ENCODE peak calls at places on chromosomes 3 and 15, in eight cellular contexts. E is transverse colon, A is spleen, I is upper lobe of left lung, Z is breast epithelium, H is SK-N-SH, K is suprapubic skin, W is HL-60. P is an unnamed sample.

GRCh38 chr3:192914873-192915272 is 2.8 kb downstream of the MB21D2 start:
- DNase-seq in E (no peak), A (no peak), I (no peak), Z (no peak), H (no peak), K (no peak), W (no peak), P (no peak)

GRCh38 chr15:77654975-77655374 is 22.3 kb upstream of the LINGO1 start:
- DNase-seq in E (peak; percentile 55), A (no peak), I (no peak), Z (no peak), H (peak; percentile 54), K (no peak), W (peak; percentile 31), P (no peak)

GRCh38 chr15:61069369-61070075 is 159.6 kb downstream of the RORA start:
- DNase-seq in E (no peak), A (no peak), I (no peak), Z (no peak), H (peak; percentile 74), K (no peak), W (no peak), P (no peak)

GRCh38 chr3:113668015-113668414 is 28.4 kb downstream of the USF3 start:
- DNase-seq in E (no peak), A (no peak), I (no peak), Z (no peak), H (no peak), K (no peak), W (no peak), P (no peak)

GRCh38 chr3:171936231-171936841 is 93.2 kb downstream of the TMEM212 start:
- DNase-seq in E (no peak), A (no peak), I (no peak), Z (no peak), H (no peak), K (no peak), W (peak; percentile 84), P (no peak)

GRCh38 chr3:128326051-128326823 is 140.5 kb downstream of the DNAJB8 start:
- DNase-seq in E (no peak), A (no peak), I (no peak), Z (no peak), H (peak; percentile 55), K (no peak), W (no peak), P (peak; percentile 67)

GRCh38 chr3:171396048-171396447 is 64.2 kb downstream of the TNIK start:
- DNase-seq in E (no peak), A (no peak), I (no peak), Z (no peak), H (no peak), K (no peak), W (no peak), P (no peak)

GRCh38 chr3:58116985-58117384 is 93.8 kb downstream of the DNASE1L3 start:
- DNase-seq in E (no peak), A (no peak), I (no peak), Z (no peak), H (no peak), K (no peak), W (no peak), P (no peak)

GRCh38 chr3:71652786-71653419 is 69.4 kb upstream of the FOXP1 start:
- DNase-seq in E (peak; percentile 37), A (no peak), I (no peak), Z (no peak), H (peak; percentile 70), K (no peak), W (peak; percentile 30), P (peak; percentile 34)

GRCh38 chr3:46892285-46893145 is 15.0 kb downstream of the PTH1R start:
- DNase-seq in E (peak; percentile 60), A (peak; percentile 89), I (peak; percentile 93), Z (peak; percentile 68), H (peak; percentile 93), K (peak; percentile 83), W (peak; percentile 47), P (no peak)

GRCh38 chr15:51647128-51647562 is 24.6 kb upstream of the DMXL2 start:
- DNase-seq in E (peak; percentile 56), A (no peak), I (no peak), Z (no peak), H (peak; percentile 47), K (no peak), W (peak; percentile 86), P (no peak)

GRCh38 chr15:63337046-63337445 is 44.6 kb downstream of the CA12 start:
- DNase-seq in E (no peak), A (no peak), I (no peak), Z (no peak), H (no peak), K (no peak), W (no peak), P (no peak)

GRCh38 chr15:27059610-27060202 is 88.7 kb downstream of the GABRG3 start:
- DNase-seq in E (no peak), A (no peak), I (no peak), Z (no peak), H (peak; percentile 79), K (no peak), W (peak; percentile 46), P (no peak)

GRCh38 chr15:80386151-80386550 is 18.0 kb upstream of the ARNT2 start:
- DNase-seq in E (no peak), A (no peak), I (no peak), Z (no peak), H (no peak), K (no peak), W (no peak), P (no peak)

GRCh38 chr15:58771621-58772235 is 626 bp downstream of the MINDY2 start:
- DNase-seq in E (peak; percentile 54), A (peak; percentile 92), I (peak; percentile 90), Z (peak; percentile 62), H (no peak), K (peak; percentile 78), W (peak; percentile 10), P (no peak)

GRCh38 chr3:111859974-111860859 is 1.2 kb downstream of the PHLDB2 start:
- DNase-seq in E (peak; percentile 71), A (peak; percentile 87), I (peak; percentile 66), Z (peak; percentile 66), H (peak; percentile 69), K (peak; percentile 88), W (peak; percentile 63), P (peak; percentile 95)

GRCh38 chr15:52163321-52164190 is 27.6 kb downstream of the GNB5 start:
- DNase-seq in E (no peak), A (no peak), I (no peak), Z (no peak), H (peak; percentile 34), K (no peak), W (no peak), P (peak; percentile 67)

GRCh38 chr3:128419311-128419710 is 47.4 kb downstream of the DNAJB8 start:
- DNase-seq in E (no peak), A (no peak), I (no peak), Z (no peak), H (no peak), K (no peak), W (no peak), P (no peak)

GRCh38 chr15:63872759-63873510 is 39.2 kb upstream of the HERC1 start:
- DNase-seq in E (no peak), A (no peak), I (no peak), Z (no peak), H (no peak), K (peak; percentile 10), W (no peak), P (no peak)

GRCh38 chr15:99021027-99021624 is 13.5 kb upstream of the PGPEP1L start:
- DNase-seq in E (no peak), A (no peak), I (no peak), Z (no peak), H (no peak), K (no peak), W (no peak), P (no peak)

GRCh38 chr3:149195221-149195620 is 26.4 kb downstream of the CP start:
- DNase-seq in E (no peak), A (no peak), I (no peak), Z (no peak), H (no peak), K (no peak), W (no peak), P (no peak)

GRCh38 chr3:149198611-149199010 is 23.0 kb downstream of the CP start:
- DNase-seq in E (no peak), A (no peak), I (no peak), Z (no peak), H (no peak), K (no peak), W (no peak), P (no peak)

GRCh38 chr3:149203758-149204157 is 17.9 kb downstream of the CP start:
- DNase-seq in E (no peak), A (no peak), I (no peak), Z (no peak), H (no peak), K (no peak), W (peak; percentile 79), P (no peak)

GRCh38 chr3:149197669-149198068 is 24.0 kb downstream of the CP start:
- DNase-seq in E (no peak), A (no peak), I (no peak), Z (no peak), H (no peak), K (no peak), W (no peak), P (no peak)

DNA sequence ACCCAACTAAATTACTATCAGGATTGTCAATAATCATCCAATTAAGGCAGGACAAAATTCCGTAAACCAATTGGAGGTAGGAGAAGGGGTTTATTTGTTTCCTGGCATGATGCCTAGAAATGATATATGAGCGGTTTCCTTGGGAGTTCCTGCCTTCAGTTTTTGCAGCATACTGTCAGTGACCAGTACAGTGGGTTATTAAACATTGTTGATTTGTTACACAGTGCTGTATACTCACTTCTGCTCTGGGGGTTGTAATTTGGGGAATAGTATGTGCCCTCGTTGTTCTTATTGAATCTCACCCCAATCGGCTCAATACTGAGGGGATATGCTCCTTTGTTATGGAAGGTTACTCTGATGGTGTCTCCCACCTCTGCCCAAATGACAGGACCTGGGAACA is 22.2 kb downstream of the CP start:
- DNase-seq in E (no peak), A (no peak), I (no peak), Z (no peak), H (no peak), K (no peak), W (no peak), P (no peak)
- TF ChIP-seq POLR2AphosphoS5 in E (no peak), A (no peak), I (no peak), Z (no peak), H (no peak), K (no peak), W (no peak), P (no peak)

GRCh38 chr15:40952901-40953712 is at the start of gene CHAC1:
- DNase-seq in E (peak; percentile 97), A (peak; percentile 98), I (peak; percentile 98), Z (peak; percentile 88), H (peak; percentile 100), K (peak; percentile 93), W (peak; percentile 98), P (no peak)
- TF ChIP-seq POLR2AphosphoS5 in E (peak; percentile 77), A (peak; percentile 77), I (no peak), Z (peak; percentile 23), H (peak; percentile 91), K (no peak), W (peak; percentile 65), P (peak; percentile 36)

GRCh38 chr15:47870956-47871625 is 153.8 kb downstream of the SEMA6D start:
- DNase-seq in E (no peak), A (no peak), I (no peak), Z (no peak), H (no peak), K (no peak), W (no peak), P (no peak)
- TF ChIP-seq POLR2AphosphoS5 in E (no peak), A (no peak), I (no peak), Z (no peak), H (no peak), K (no peak), W (no peak), P (no peak)

GRCh38 chr3:48466386-48467109 is 20.0 kb downstream of the ATRIP start:
- DNase-seq in E (peak; percentile 48), A (peak; percentile 86), I (peak; percentile 81), Z (no peak), H (peak; percentile 50), K (no peak), W (peak; percentile 40), P (no peak)
- TF ChIP-seq POLR2AphosphoS5 in E (peak; percentile 28), A (peak; percentile 27), I (no peak), Z (no peak), H (no peak), K (no peak), W (peak; percentile 14), P (no peak)

P was measured in vagina.